ENCODE peak calls at places on chromosome 16, in four cellular contexts. G is psoas muscle, U is SK-N-SH, H is glutamatergic neuron. M is an unnamed sample.

GRCh38 chr16:69064789-69065313 is 40.6 kb upstream of the HAS3 start:
- DNase-seq in G (peak), U (no peak), H (no peak), M (no peak)

GRCh38 chr16:81424761-81425160 is 19.8 kb upstream of the CMIP start:
- DNase-seq in G (no peak), U (no peak), H (no peak), M (no peak)

GRCh38 chr16:24689128-24689527 is 40.3 kb upstream of the TNRC6A start:
- DNase-seq in G (peak), U (peak), H (peak), M (peak)

GRCh38 chr16:73019456-73020362 is 28.2 kb downstream of the ZFHX3 start:
- DNase-seq in G (no peak), U (no peak), H (no peak), M (no peak)

GRCh38 chr16:15808071-15808470 is 48.8 kb downstream of the MYH11 start:
- DNase-seq in G (no peak), U (no peak), H (no peak), M (no peak)

GRCh38 chr16:49464877-49465504 is 91.4 kb downstream of the C16orf78 start:
- DNase-seq in G (no peak), U (peak), H (peak), M (peak)

GRCh38 chr16:85205747-85206471 is 93.6 kb upstream of the CIBAR2 start:
- DNase-seq in G (no peak), U (peak), H (peak), M (no peak)

GRCh38 chr16:24504467-24505345 is 34.7 kb upstream of the RBBP6 start:
- DNase-seq in G (no peak), U (peak), H (peak), M (peak)

GRCh38 chr16:85136705-85137322 is 24.5 kb upstream of the CIBAR2 start:
- DNase-seq in G (peak), U (peak), H (peak), M (no peak)

GRCh38 chr16:55821210-55821609 is 11.7 kb downstream of the CES1 start:
- DNase-seq in G (no peak), U (no peak), H (no peak), M (no peak)

GRCh38 chr16:62965831-62966230 is 929.6 kb upstream of the CDH8 start:
- DNase-seq in G (no peak), U (no peak), H (no peak), M (no peak)

GRCh38 chr16:12086861-12087260 is 110.3 kb downstream of the SNX29 start:
- DNase-seq in G (no peak), U (no peak), H (no peak), M (no peak)

GRCh38 chr16:85261657-85262557 is 149.6 kb upstream of the CIBAR2 start:
- DNase-seq in G (no peak), U (no peak), H (no peak), M (no peak)

DNA sequence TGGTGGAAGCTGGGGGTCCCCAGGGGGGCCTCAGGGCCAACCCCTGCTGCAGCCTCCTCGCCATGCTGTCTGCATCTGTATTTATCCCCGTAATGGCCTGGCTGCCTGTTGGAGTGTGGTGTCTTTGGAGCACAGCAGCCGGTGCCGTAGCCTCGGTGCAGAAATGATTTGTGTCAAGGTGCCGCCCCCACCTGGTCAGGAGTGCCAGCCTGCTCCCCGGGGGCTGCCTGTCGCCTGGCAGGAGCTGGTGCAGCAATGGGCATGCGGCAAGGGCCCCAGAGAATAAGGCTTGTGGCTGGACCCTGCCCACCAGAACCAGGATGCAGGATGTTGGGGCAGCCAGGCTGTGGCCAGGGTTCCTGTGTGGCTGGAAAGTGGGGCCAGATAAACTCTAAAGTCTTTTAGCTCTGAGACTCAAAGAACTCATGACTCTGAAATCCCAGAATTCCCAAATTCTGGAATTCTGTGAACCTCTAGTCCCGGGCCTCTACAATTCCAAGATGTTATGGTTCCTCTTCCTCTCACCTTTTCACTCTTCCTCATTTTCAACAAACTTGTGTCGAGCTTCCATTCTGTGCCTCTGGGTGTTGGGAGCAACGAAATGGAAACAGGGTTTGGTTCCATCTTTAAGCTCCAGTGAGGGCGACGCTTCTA is 5.9 kb downstream of the CPNE2 start:
- DNase-seq in G (no peak), U (no peak), H (no peak), M (no peak)
- TF ChIP-seq CTCF in G (no peak), U (no peak), H (no peak), M (no peak)

GRCh38 chr16:9980981-9981380 is 201.2 kb downstream of the GRIN2A start:
- DNase-seq in G (no peak), U (no peak), H (no peak), M (no peak)
- TF ChIP-seq CTCF in G (no peak), U (no peak), H (no peak), M (no peak)

DNA sequence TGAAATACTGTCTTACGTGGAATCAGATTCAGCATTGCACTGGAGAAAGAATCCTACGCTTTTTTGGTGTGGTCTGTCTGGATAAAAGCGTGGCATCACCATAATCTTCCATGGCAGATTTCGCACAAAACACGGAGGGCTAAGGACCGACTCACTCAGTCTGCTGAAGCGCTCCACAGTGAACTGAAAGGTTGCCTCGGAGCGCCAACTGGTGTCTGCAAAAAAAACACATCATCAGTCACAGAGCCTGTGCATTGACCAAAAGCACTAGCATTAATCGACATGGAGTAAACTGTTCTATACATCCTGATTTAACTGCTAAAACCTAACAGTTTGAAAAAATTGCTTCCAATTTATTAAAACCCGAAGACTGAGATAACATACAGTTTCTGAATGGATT is 40.5 kb downstream of the USP7 start:
- DNase-seq in G (no peak), U (no peak), H (no peak), M (no peak)
- TF ChIP-seq CTCF in G (no peak), U (no peak), H (no peak), M (no peak)

GRCh38 chr16:31077592-31078199 is 3.5 kb downstream of the ZNF646 start:
- DNase-seq in G (no peak), U (no peak), H (no peak), M (no peak)
- TF ChIP-seq CTCF in G (no peak), U (peak), H (peak), M (no peak)

DNA sequence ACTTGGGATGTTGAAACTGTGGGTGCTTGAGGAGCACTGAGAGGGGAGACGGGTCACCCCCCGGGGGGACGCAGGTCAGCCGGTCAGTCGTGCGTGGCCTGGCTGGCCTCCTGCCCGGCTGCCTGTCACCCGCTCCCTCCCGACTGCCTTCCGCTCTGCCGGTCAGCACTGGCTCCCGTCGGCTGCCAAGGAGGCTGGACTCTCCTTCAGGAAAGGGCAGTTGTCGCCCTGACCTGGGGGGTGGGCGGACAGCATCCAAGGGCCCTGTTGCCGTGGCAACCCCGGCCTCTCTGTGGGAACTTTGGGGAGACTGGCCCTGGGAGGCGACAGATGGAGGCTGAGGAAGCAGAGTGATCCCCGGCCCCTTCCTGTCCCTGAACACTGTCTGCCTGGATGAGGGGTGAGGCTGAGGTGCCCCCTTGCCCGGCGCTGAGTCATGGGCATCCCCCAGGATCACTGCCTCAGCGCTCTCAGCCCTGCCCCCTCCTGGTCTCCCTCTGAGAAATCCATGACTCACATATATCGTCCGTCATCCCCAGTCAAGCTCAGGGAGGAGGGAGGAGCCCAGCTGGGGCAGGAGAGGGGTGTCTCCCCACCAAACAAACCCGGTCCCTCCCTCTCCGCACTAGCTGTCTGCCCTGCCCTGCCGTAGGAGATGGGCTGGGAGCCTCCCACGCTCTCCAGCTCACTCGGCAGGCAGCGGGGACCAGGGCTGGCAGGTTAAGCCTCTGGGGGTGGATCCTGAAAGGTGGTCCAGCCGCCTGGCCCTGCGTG is at the start of gene ADGRG1:
- DNase-seq in G (peak), U (peak), H (peak), M (peak)
- TF ChIP-seq CTCF in G (no peak), U (peak), H (no peak), M (no peak)

M was measured in endothelial cell.